ENCODE peak calls at places on chromosomes 2 and 18, in ten cellular contexts. Z, X, G, C, A, Y, N, R, P and S are unnamed samples.
A peak's percentile ranks its signal among the peaks of the same experiment; 100 is the strongest.

GRCh38 chr2:161353543-161353942 is 45.3 kb downstream of the PSMD14 start:
- DNase-seq in A (no peak), X (no peak), Y (no peak), Z (no peak), P (peak; percentile 37), C (no peak), R (no peak), N (no peak), G (no peak), S (no peak)

GRCh38 chr18:75041586-75041985 is 167.4 kb downstream of the PTGR3 start:
- DNase-seq in P (peak; percentile 50), Z (no peak), G (no peak), X (no peak), Y (no peak), C (no peak), N (no peak), R (peak; percentile 23), A (no peak), S (no peak)

GRCh38 chr2:61426267-61426897 is 44.5 kb downstream of the USP34 start:
- DNase-seq in Z (no peak), C (no peak), R (peak; percentile 33), Y (no peak), G (peak; percentile 66), A (peak; percentile 57), N (no peak), P (no peak), X (peak; percentile 12), S (peak; percentile 35)

GRCh38 chr2:28606986-28607441 is 111.2 kb downstream of the PLB1 start:
- DNase-seq in P (peak; percentile 44), Z (no peak), N (no peak), A (no peak), R (no peak), C (no peak), G (no peak), Y (no peak), X (no peak), S (no peak)

GRCh38 chr18:23812566-23813440 is 123.5 kb downstream of the LAMA3 start:
- DNase-seq in C (no peak), Y (no peak), N (no peak), X (no peak), G (no peak), A (no peak), Z (no peak), R (peak; percentile 15), P (peak; percentile 19), S (no peak)

GRCh38 chr2:190964170-190964795 is 49.7 kb downstream of the STAT1 start:
- DNase-seq in G (no peak), Z (no peak), A (no peak), Y (no peak), X (no peak), N (no peak), R (no peak), P (no peak), C (no peak), S (no peak)

GRCh38 chr18:9876867-9877654 is 8.7 kb upstream of the TXNDC2 start:
- DNase-seq in C (peak; percentile 69), A (peak; percentile 34), N (peak; percentile 93), G (peak; percentile 30), P (peak; percentile 97), Z (no peak), X (no peak), Y (no peak), R (peak; percentile 40), S (no peak)

GRCh38 chr2:162226836-162227235 is 16.4 kb downstream of the FAP start:
- DNase-seq in G (no peak), Y (no peak), R (no peak), P (peak; percentile 50), Z (no peak), A (no peak), N (no peak), C (no peak), X (no peak), S (no peak)

GRCh38 chr2:10352361-10352760 is 49.7 kb downstream of the HPCAL1 start:
- DNase-seq in Y (no peak), Z (no peak), X (no peak), A (no peak), P (no peak), R (no peak), C (no peak), N (no peak), G (no peak), S (no peak)

GRCh38 chr18:55753643-55754255 is 165.8 kb upstream of the TCF4 start:
- DNase-seq in R (no peak), Z (no peak), P (peak; percentile 45), C (no peak), Y (no peak), A (no peak), N (no peak), X (no peak), G (no peak), S (no peak)

GRCh38 chr2:24452499-24452878 is 38.6 kb upstream of the NCOA1 start:
- DNase-seq in X (no peak), Z (no peak), Y (no peak), N (no peak), R (no peak), A (no peak), P (no peak), G (no peak), C (no peak), S (no peak)

GRCh38 chr18:74082476-74083070 is 65.1 kb downstream of the FBXO15 start:
- DNase-seq in R (peak; percentile 24), C (no peak), P (peak; percentile 63), N (no peak), X (no peak), Z (peak; percentile 1), G (peak; percentile 65), A (peak; percentile 55), Y (no peak), S (no peak)

GRCh38 chr18:62372156-62372555 is 47.0 kb downstream of the TNFRSF11A start:
- DNase-seq in N (no peak), P (no peak), R (no peak), C (no peak), A (no peak), X (no peak), Z (peak; percentile 79), G (no peak), Y (no peak), S (no peak)

GRCh38 chr2:53095227-53095626 is 672.4 kb upstream of the CHAC2 start:
- DNase-seq in P (no peak), C (no peak), Z (no peak), N (no peak), A (no peak), G (no peak), R (no peak), Y (no peak), X (no peak), S (no peak)

GRCh38 chr2:19543271-19544019 is 185.0 kb upstream of the OSR1 start:
- DNase-seq in C (no peak), N (no peak), G (no peak), R (no peak), P (peak; percentile 26), Y (no peak), Z (no peak), A (no peak), X (no peak), S (no peak)

GRCh38 chr2:19544020-19544383 is 185.6 kb upstream of the OSR1 start:
- DNase-seq in Y (no peak), A (no peak), P (no peak), N (no peak), R (no peak), X (no peak), Z (no peak), C (no peak), G (no peak), S (no peak)

GRCh38 chr2:19542796-19543195 is 184.4 kb upstream of the OSR1 start:
- DNase-seq in A (no peak), Z (no peak), G (no peak), R (no peak), P (no peak), C (no peak), N (no peak), Y (no peak), X (no peak), S (no peak)

GRCh38 chr2:19540739-19541503 is 182.5 kb upstream of the OSR1 start:
- DNase-seq in P (peak; percentile 91), Z (no peak), C (no peak), R (peak; percentile 56), G (no peak), A (no peak), Y (no peak), X (no peak), N (no peak), S (no peak)

GRCh38 chr2:19541884-19542283 is 183.5 kb upstream of the OSR1 start:
- DNase-seq in R (no peak), Z (no peak), P (no peak), Y (no peak), G (no peak), A (no peak), N (no peak), C (no peak), X (no peak), S (no peak)
- TF ChIP-seq CTCF in R (no peak), Z (no peak), P (no peak), Y (no peak), G (no peak), A (no peak), N (no peak), C (no peak), X (no peak), S (no peak)

GRCh38 chr2:109325570-109325969 is 196.6 kb downstream of the SH3RF3 start:
- DNase-seq in C (no peak), Y (no peak), G (no peak), P (no peak), Z (no peak), R (no peak), X (no peak), A (no peak), N (no peak), S (no peak)
- H3K27ac ChIP-seq in C (no peak overlapping the region), Y (peak overlapping the region; percentile 43), G (no peak overlapping the region), P (peak overlapping the region; percentile 81), Z (no peak overlapping the region), R (no peak overlapping the region), X (peak overlapping the region; percentile 71), A (no peak overlapping the region), N (peak overlapping the region; percentile 43), S (peak overlapping the region; percentile 59)

DNA sequence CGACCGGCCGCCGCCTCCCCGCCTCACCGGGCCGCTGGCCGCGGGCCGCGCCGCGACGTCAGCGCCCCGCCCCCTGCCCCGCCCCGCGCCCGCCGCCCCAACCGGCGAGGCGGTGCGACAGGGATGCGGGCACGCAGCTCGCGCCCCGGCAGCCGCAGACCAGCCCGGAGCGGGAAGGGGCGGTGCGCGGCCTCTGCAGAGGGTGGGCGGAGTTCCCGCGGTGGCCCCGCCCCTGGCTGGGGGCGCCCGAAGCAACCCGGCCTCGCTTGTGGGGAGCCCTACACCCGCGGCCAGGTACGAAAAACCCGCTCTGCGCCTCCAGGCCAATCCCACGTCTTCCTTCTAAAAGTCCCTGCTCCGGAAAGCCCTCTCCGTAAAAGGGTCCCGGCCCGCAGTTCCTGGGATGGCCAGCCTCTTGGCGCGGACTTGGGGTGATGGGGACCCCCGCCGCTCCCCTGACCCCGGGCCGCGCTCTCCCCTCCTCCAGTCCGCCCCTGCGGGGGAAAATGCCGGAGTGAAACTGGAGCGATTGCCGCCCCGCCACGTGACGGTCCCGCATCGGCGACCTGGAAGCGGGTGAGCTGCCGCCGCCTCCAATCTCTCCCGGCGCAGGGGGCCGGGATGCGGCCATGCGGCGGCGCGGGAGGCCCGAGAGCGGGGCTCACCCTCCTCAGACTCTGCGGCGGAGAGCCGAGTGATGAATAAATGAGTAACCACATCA is at the start of gene RAB11FIP5:
- DNase-seq in X (no peak), A (peak; percentile 83), Y (peak; percentile 81), P (peak; percentile 88), N (no peak), C (peak; percentile 85), R (peak; percentile 23), Z (no peak), G (peak; percentile 57), S (peak; percentile 49)
- TF ChIP-seq POLR2A in X (peak; percentile 24), A (peak; percentile 71), Y (no peak), P (peak; percentile 89), N (peak; percentile 53), C (peak; percentile 26), R (no peak), Z (no peak), G (peak; percentile 66), S (peak; percentile 52)

GRCh38 chr2:219219113-219219696 is 447 bp upstream of the ABCB6 start:
- DNase-seq in A (no peak), R (no peak), P (no peak), Y (peak; percentile 68), X (no peak), G (no peak), N (no peak), C (peak; percentile 44), Z (no peak), S (no peak)
- TF ChIP-seq CTCF in A (no peak), R (no peak), P (no peak), Y (no peak), X (no peak), G (no peak), N (no peak), C (no peak), Z (no peak), S (no peak)